ENCODE peak calls at places on chromosomes 5 and 9, in six cellular contexts. F is HepG2, G is GM12878, U is HCT116, Q is K562, P is endothelial cell of umbilical vein. T is an unnamed sample.

GRCh38 chr9:86324308-86324707 is 29.9 kb downstream of the TUT7 start:
- DNase-seq in P (no peak), G (no peak), F (no peak), Q (no peak), U (no peak), T (no peak)

GRCh38 chr5:137310051-137310730 is 188.9 kb downstream of the SPOCK1 start:
- DNase-seq in U (no peak), F (no peak), P (peak; percentile 81), G (no peak), Q (no peak), T (no peak)

GRCh38 chr5:84384604-84385575 is at the start of gene EDIL3:
- DNase-seq in Q (no peak), G (no peak), P (peak; percentile 63), F (no peak), U (no peak), T (no peak)

GRCh38 chr5:89769975-89770374 is 639.6 kb downstream of the CETN3 start:
- DNase-seq in F (no peak), Q (no peak), G (no peak), P (peak; percentile 31), U (peak; percentile 2), T (no peak)

GRCh38 chr5:170552486-170553122 is 48.8 kb downstream of the KCNIP1 start:
- DNase-seq in F (no peak), Q (no peak), U (no peak), G (no peak), P (peak; percentile 41), T (no peak)

GRCh38 chr5:157860898-157861894 is 2.3 kb upstream of the CLINT1 start:
- DNase-seq in F (peak; percentile 12), P (no peak), U (no peak), G (peak; percentile 90), Q (no peak), T (no peak)

GRCh38 chr9:5621327-5621726 is 7.6 kb upstream of the RIC1 start:
- DNase-seq in G (no peak), F (no peak), U (peak; percentile 63), Q (no peak), P (peak; percentile 69), T (no peak)

GRCh38 chr5:93395891-93396465 is 185.0 kb downstream of the NR2F1-AS1 start:
- DNase-seq in P (no peak), Q (no peak), G (no peak), F (no peak), U (no peak), T (no peak)

GRCh38 chr9:113705938-113706519 is 170.1 kb upstream of the ZNF618 start:
- DNase-seq in F (peak; percentile 85), P (peak; percentile 33), G (no peak), Q (no peak), U (no peak), T (no peak)

GRCh38 chr9:37503736-37504135 is 18.0 kb downstream of the POLR1E start:
- DNase-seq in G (no peak), U (no peak), Q (no peak), P (no peak), F (no peak), T (no peak)

GRCh38 chr5:16464664-16465543 is 696 bp downstream of the ZNF622 start:
- DNase-seq in P (peak; percentile 6), Q (no peak), F (no peak), U (no peak), G (no peak), T (no peak)

GRCh38 chr5:177489119-177489716 is 8.2 kb downstream of the PDLIM7 start:
- DNase-seq in U (no peak), G (no peak), P (no peak), F (no peak), Q (no peak), T (no peak)

GRCh38 chr5:87120518-87121314 is 147.0 kb upstream of the RASA1 start:
- DNase-seq in U (peak; percentile 85), Q (no peak), P (peak; percentile 87), G (no peak), F (no peak), T (no peak)

GRCh38 chr5:64165160-64165499 is 513 bp upstream of the RNF180 start:
- DNase-seq in F (no peak), P (no peak), U (no peak), Q (no peak), G (no peak), T (no peak)

GRCh38 chr5:31680528-31680927 is 41.6 kb downstream of the PDZD2 start:
- DNase-seq in Q (no peak), F (no peak), U (no peak), P (no peak), G (no peak), T (no peak)

GRCh38 chr5:84453405-84453804 is 68.7 kb upstream of the EDIL3 start:
- DNase-seq in F (no peak), P (no peak), Q (no peak), G (no peak), U (no peak), T (no peak)

GRCh38 chr9:249025-249424 is 34.4 kb downstream of the DOCK8 start:
- DNase-seq in Q (peak; percentile 39), P (no peak), F (no peak), G (no peak), U (no peak), T (no peak)

GRCh38 chr9:72442212-72442607 is 77.2 kb upstream of the ZFAND5 start:
- DNase-seq in U (peak; percentile 50), G (no peak), F (peak; percentile 41), Q (no peak), P (peak; percentile 63), T (no peak)

GRCh38 chr5:9775339-9775738 is 145.2 kb upstream of the TAS2R1 start:
- DNase-seq in P (no peak), U (no peak), Q (no peak), F (no peak), G (no peak), T (no peak)

GRCh38 chr5:53923969-53924876 is 363.8 kb downstream of the NDUFS4 start:
- DNase-seq in F (no peak), U (no peak), Q (no peak), G (no peak), P (no peak), T (no peak)

GRCh38 chr5:24232929-24233328 is 411.8 kb downstream of the CDH10 start:
- DNase-seq in U (no peak), P (no peak), F (no peak), G (no peak), Q (no peak), T (peak; percentile 16)

GRCh38 chr5:176528761-176529115 is 8.5 kb downstream of the RNF44 start:
- DNase-seq in F (no peak), G (no peak), P (no peak), Q (no peak), U (no peak), T (no peak)

GRCh38 chr5:9782806-9783560 is 152.8 kb upstream of the TAS2R1 start:
- DNase-seq in U (no peak), G (no peak), F (no peak), P (no peak), Q (no peak), T (no peak)

GRCh38 chr5:107418071-107418470 is 252.7 kb downstream of the EFNA5 start:
- DNase-seq in G (no peak), P (peak; percentile 50), U (no peak), Q (no peak), F (no peak), T (no peak)

GRCh38 chr9:118577121-118577520 is 792.1 kb downstream of the BRINP1 start:
- DNase-seq in U (no peak), F (no peak), P (peak; percentile 77), Q (no peak), G (no peak), T (no peak)

GRCh38 chr9:137406876-137407589 is 15.9 kb downstream of the EXD3 start:
- DNase-seq in F (peak; percentile 42), Q (no peak), G (no peak), P (peak; percentile 85), U (no peak), T (no peak)

GRCh38 chr5:108661590-108662219 is 86.0 kb upstream of the FER start:
- DNase-seq in P (peak; percentile 72), F (peak; percentile 33), U (no peak), Q (no peak), G (no peak), T (no peak)

GRCh38 chr5:163467682-163468081 is 7.2 kb downstream of the HMMR start:
- DNase-seq in F (no peak), Q (no peak), G (no peak), P (no peak), U (no peak), T (no peak)
- H3K36me3 ChIP-seq in F (peaks cover 43% of the 10 kb centered on the region), Q (peaks cover 84% of the 10 kb centered on the region), G (peaks cover 11% of the 10 kb centered on the region), P (peaks cover 3% of the 10 kb centered on the region), U (peaks cover 27% of the 10 kb centered on the region), T (peaks cover 64% of the 10 kb centered on the region)

DNA sequence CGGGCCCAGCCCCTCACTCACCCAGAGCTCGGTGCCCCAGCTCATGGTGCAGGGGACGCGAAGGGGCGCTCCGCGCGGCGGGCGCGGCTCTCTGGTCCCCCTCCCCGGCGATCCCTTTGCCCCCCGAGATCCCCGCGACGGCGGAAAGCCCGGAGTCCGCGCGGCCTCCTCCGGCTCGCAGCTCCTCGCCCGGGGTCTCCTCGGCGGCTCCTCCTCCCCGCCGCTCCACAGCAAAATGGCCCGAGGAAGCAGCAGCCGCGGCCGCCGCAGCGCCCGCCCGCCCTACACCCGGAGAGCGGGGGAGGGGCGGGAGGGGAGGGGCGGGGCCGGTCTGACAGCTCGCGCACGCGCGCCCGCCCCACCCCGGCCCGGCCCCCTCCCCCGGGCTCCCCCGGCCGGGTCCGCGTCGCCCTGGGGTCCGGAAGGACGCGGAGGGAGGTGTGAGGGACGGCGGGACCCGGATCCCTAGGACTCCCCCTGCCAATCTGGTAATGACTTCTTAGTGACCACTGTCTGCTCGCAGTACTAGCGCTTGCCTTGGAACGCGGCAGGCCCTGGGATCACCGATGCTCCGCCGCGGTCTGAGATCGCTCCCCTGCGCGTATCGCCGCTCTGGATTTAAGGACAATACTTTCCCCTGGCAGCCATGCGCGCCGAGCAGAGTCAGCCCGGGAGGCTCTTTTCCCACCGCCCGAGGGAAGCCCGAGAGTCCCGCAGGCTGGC is at the start of gene FNBP1:
- DNase-seq in Q (peak; percentile 89), G (no peak), F (peak; percentile 56), P (peak; percentile 80), U (no peak), T (no peak)
- TF ChIP-seq EZH2 in Q (no peak), G (no peak), F (no peak), P (no peak), U (no peak), T (no peak)

DNA sequence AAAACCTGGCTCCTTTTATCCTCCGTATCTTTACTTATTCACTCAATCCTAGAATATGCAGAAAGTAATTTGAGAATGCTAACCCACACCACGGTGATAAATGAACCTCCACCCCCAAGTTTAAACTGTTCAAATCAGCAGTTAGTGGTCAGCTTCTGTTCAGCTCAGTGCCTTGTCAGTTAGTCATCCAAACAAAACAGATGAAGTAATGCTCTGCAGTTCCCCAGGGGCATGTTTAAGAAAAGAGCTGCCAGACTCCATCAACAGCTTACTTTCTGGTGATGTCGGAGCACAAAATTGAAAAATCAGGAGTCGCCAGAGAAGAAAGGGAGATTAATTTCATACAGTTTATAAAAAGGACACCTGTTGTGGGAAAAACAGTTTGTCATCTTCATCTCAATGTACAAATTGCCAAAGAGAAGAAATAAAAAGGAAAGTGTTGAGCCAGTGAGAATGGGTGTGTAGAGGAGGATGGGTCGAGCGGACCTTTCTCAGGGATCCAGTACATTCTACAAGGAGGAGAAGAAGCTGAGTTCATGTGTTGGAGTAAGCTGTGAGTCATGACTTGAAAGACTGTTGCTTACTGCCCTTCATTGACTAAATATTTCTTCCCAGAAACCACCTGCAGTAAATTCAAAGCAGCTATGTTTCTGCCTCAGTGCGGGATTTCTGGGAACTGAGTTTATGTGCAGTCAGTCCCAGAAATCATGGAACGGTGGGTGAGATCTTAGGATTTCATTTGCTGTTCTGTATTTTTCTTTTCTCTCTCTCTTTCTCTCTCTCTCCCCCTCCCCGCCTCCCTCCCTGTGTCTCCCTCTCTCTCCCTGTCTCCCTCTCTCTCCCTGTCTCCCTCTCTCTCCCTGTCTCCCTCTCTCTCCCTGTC is 13.7 kb downstream of the TRIO start:
- DNase-seq in Q (no peak), U (peak; percentile 32), F (peak; percentile 34), G (peak; percentile 67), P (peak; percentile 91), T (no peak)
- TF ChIP-seq POLR2AphosphoS5 in Q (no peak), U (no peak), F (no peak), G (no peak), P (peak; percentile 42), T (no peak)

GRCh38 chr9:127508901-127509260 is 57.6 kb downstream of the LRSAM1 start:
- DNase-seq in G (no peak), Q (no peak), P (no peak), F (no peak), U (no peak), T (no peak)
- H3K36me3 ChIP-seq in G (no peaks in the 10 kb centered on the region), Q (peaks cover 76% of the 10 kb centered on the region), P (peaks cover 41% of the 10 kb centered on the region), F (peaks cover 44% of the 10 kb centered on the region), U (peaks cover 21% of the 10 kb centered on the region), T (no peaks in the 10 kb centered on the region)

T was measured in SK-N-MC.